ENCODE peak calls at places on chromosome 17, in ten cellular contexts. W, D, H, U, V, E, A, Y, P and J are unnamed samples.

GRCh38 chr17:19015428-19015827 is 10.9 kb upstream of the FAM83G start:
- DNase-seq in P (no peak), U (no peak), E (no peak), Y (no peak), H (no peak), V (no peak), D (no peak), W (no peak), A (no peak), J (no peak)

GRCh38 chr17:3893003-3893719 is at the start of gene CAMKK1:
- DNase-seq in P (peak), D (peak), A (peak), U (peak), W (peak), Y (peak), H (peak), V (peak), E (peak), J (peak)

GRCh38 chr17:39219647-39220154 is 6.0 kb downstream of the STAC2 start:
- DNase-seq in H (no peak), P (no peak), A (no peak), U (no peak), E (no peak), V (no peak), D (no peak), Y (no peak), W (no peak), J (no peak)

GRCh38 chr17:75680431-75680830 is 13.3 kb downstream of the SAP30BP start:
- DNase-seq in A (no peak), W (no peak), P (no peak), D (no peak), H (no peak), U (no peak), Y (no peak), V (no peak), E (no peak), J (no peak)

GRCh38 chr17:64635647-64636305 is 26.3 kb downstream of the SMURF2 start:
- DNase-seq in A (no peak), V (peak), P (no peak), W (peak), D (peak), E (peak), H (no peak), Y (no peak), U (peak), J (peak)

GRCh38 chr17:71427801-71428200 is 693.0 kb upstream of the SOX9 start:
- DNase-seq in H (no peak), V (no peak), W (no peak), D (no peak), U (no peak), Y (no peak), E (peak), P (no peak), A (no peak), J (no peak)

GRCh38 chr17:82838386-82839063 is 1.3 kb downstream of the ZNF750 start:
- DNase-seq in W (peak), E (peak), H (no peak), D (no peak), Y (no peak), U (no peak), V (no peak), A (no peak), P (no peak), J (peak)

GRCh38 chr17:50029185-50029584 is 26.7 kb upstream of the ITGA3 start:
- DNase-seq in U (no peak), A (no peak), H (no peak), E (no peak), V (no peak), P (no peak), D (no peak), Y (no peak), W (no peak), J (no peak)

GRCh38 chr17:27315322-27315721 is 21.4 kb downstream of the WSB1 start:
- DNase-seq in D (peak), A (no peak), E (no peak), V (no peak), W (peak), H (no peak), Y (no peak), P (no peak), U (peak), J (peak)

GRCh38 chr17:79655672-79656290 is 44.9 kb upstream of the RBFOX3 start:
- DNase-seq in P (no peak), A (no peak), V (no peak), U (no peak), E (no peak), W (no peak), D (no peak), Y (no peak), H (no peak), J (no peak)

GRCh38 chr17:42672038-42672437 is 4.8 kb downstream of the PLEKHH3 start:
- DNase-seq in A (no peak), Y (no peak), D (no peak), W (no peak), H (peak), U (no peak), V (no peak), P (no peak), E (no peak), J (peak)

GRCh38 chr17:21289902-21290571 is 5.5 kb downstream of the MAP2K3 start:
- DNase-seq in Y (no peak), P (no peak), D (no peak), U (no peak), H (no peak), E (no peak), W (peak), A (no peak), V (no peak), J (no peak)

GRCh38 chr17:40361925-40362695 is 2.4 kb downstream of the GJD3 start:
- DNase-seq in P (no peak), Y (peak), V (no peak), A (no peak), D (no peak), H (no peak), U (no peak), W (no peak), E (no peak), J (no peak)

GRCh38 chr17:74478369-74479100 is 12.1 kb downstream of the CD300A start:
- DNase-seq in A (no peak), P (no peak), W (peak), Y (peak), U (no peak), E (no peak), V (no peak), D (no peak), H (no peak), J (no peak)

GRCh38 chr17:49882434-49882833 is 34.6 kb upstream of the TAC4 start:
- DNase-seq in E (no peak), Y (no peak), H (no peak), V (no peak), U (no peak), W (no peak), D (no peak), P (no peak), A (no peak), J (no peak)

GRCh38 chr17:42457107-42457787 is 1.4 kb upstream of the ATP6V0A1 start:
- DNase-seq in Y (peak), W (peak), U (no peak), H (no peak), D (no peak), V (no peak), E (no peak), A (no peak), P (no peak), J (no peak)

GRCh38 chr17:47883589-47884426 is 12.2 kb upstream of the SP2 start:
- DNase-seq in P (no peak), A (no peak), E (no peak), D (no peak), V (no peak), W (no peak), U (no peak), Y (no peak), H (no peak), J (no peak)

GRCh38 chr17:57940653-57941329 is 14.4 kb downstream of the CUEDC1 start:
- DNase-seq in P (no peak), W (no peak), H (no peak), V (no peak), A (no peak), D (no peak), E (peak), U (no peak), Y (peak), J (no peak)

GRCh38 chr17:54887787-54888186 is 12.9 kb upstream of the TOM1L1 start:
- DNase-seq in A (no peak), Y (no peak), D (no peak), W (no peak), E (no peak), H (no peak), P (no peak), V (no peak), U (no peak), J (no peak)

GRCh38 chr17:75642221-75643032 is 9.2 kb downstream of the SMIM5 start:
- DNase-seq in V (no peak), D (no peak), U (no peak), Y (no peak), P (no peak), H (no peak), W (no peak), A (no peak), E (peak), J (peak)

GRCh38 chr17:81397314-81398169 is 2.3 kb downstream of the BAHCC1 start:
- DNase-seq in W (peak), V (peak), D (no peak), A (peak), Y (no peak), H (peak), E (peak), U (peak), P (peak), J (peak)

GRCh38 chr17:40720904-40721303 is 17.4 kb upstream of the KRT24 start:
- DNase-seq in Y (no peak), P (no peak), U (no peak), V (no peak), E (no peak), A (no peak), W (no peak), H (no peak), D (no peak), J (no peak)

GRCh38 chr17:76700290-76700626 is 10.5 kb downstream of the MXRA7 start:
- DNase-seq in V (no peak), E (no peak), D (no peak), U (no peak), P (no peak), A (no peak), W (peak), Y (no peak), H (no peak), J (no peak)
- H3K4me3 ChIP-seq in V (no peak), E (no peak), D (no peak), U (peak), P (no peak), A (no peak), W (peak), Y (no peak), H (no peak), J (no peak)

GRCh38 chr17:9256361-9256943 is 235.1 kb downstream of the NTN1 start:
- DNase-seq in A (no peak), E (no peak), V (no peak), D (no peak), P (no peak), U (no peak), H (no peak), W (no peak), Y (no peak), J (no peak)

GRCh38 chr17:9253308-9253707 is 232.0 kb downstream of the NTN1 start:
- DNase-seq in Y (no peak), A (no peak), W (no peak), P (no peak), U (no peak), D (no peak), V (no peak), H (no peak), E (no peak), J (no peak)

GRCh38 chr17:9254841-9255240 is 233.5 kb downstream of the NTN1 start:
- DNase-seq in H (no peak), Y (no peak), V (no peak), W (no peak), A (no peak), U (no peak), P (no peak), E (no peak), D (no peak), J (no peak)

GRCh38 chr17:9256944-9257629 is 235.8 kb downstream of the NTN1 start:
- DNase-seq in Y (no peak), P (no peak), H (no peak), E (peak), A (no peak), D (peak), U (peak), W (peak), V (no peak), J (no peak)

GRCh38 chr17:9255838-9256237 is 234.5 kb downstream of the NTN1 start:
- DNase-seq in A (no peak), H (no peak), D (no peak), W (peak), V (no peak), E (no peak), Y (no peak), P (no peak), U (peak), J (no peak)
- H3K4me2 ChIP-seq in A (no peak), H (no peak), D (no peak), W (no peak), V (no peak), E (no peak), Y (no peak), P (no peak), U (no peak), J (no peak)

GRCh38 chr17:17062356-17062755 is 20.1 kb downstream of the MPRIP start:
- DNase-seq in P (no peak), E (no peak), W (no peak), H (no peak), V (no peak), A (no peak), U (no peak), D (no peak), Y (no peak), J (no peak)

GRCh38 chr17:17060001-17060929 is 18.0 kb downstream of the MPRIP start:
- DNase-seq in D (no peak), V (no peak), A (no peak), U (no peak), H (no peak), Y (no peak), P (no peak), E (no peak), W (no peak), J (no peak)

GRCh38 chr17:17062866-17063265 is 20.6 kb downstream of the MPRIP start:
- DNase-seq in V (no peak), D (no peak), A (no peak), Y (no peak), U (no peak), H (no peak), W (no peak), E (no peak), P (no peak), J (peak)

GRCh38 chr17:17060930-17061329 is 18.7 kb downstream of the MPRIP start:
- DNase-seq in H (no peak), P (no peak), V (no peak), W (no peak), Y (no peak), U (no peak), E (no peak), A (no peak), D (no peak), J (no peak)

DNA sequence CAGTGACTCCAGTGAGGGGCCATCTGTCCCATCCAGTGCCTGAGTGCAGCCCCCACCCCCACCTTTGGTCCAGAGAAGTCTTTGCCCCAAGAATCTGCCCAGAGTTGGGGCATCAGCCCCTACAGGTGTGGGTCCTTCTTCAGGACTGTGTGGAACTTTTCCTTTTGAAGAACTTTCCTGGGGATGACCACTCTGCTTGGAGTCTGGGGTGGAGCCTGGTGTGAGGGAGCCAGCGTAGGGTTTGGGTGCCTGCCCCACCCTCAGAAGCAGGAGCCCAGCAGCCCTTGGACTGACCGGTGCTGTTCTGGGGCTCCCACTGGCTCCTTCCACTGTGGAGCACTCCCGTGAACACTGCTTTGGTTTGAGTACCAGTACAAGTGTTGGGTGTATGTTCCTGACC is 19.3 kb downstream of the MPRIP start:
- DNase-seq in P (no peak), Y (no peak), V (no peak), E (no peak), A (no peak), U (no peak), D (no peak), W (no peak), H (no peak), J (no peak)
- H3K4me3 ChIP-seq in P (no peak), Y (no peak), V (no peak), E (no peak), A (no peak), U (no peak), D (no peak), W (no peak), H (no peak), J (no peak)

GRCh38 chr17:37719866-37720265 is 25.0 kb downstream of the HNF1B start:
- DNase-seq in W (no peak), A (no peak), Y (no peak), V (no peak), U (no peak), D (no peak), H (no peak), P (no peak), E (no peak), J (no peak)
- H3K4me2 ChIP-seq in W (no peak), A (no peak), Y (no peak), V (no peak), U (no peak), D (no peak), H (no peak), P (no peak), E (no peak), J (no peak)